ENCODE peak calls at places on chromosomes 11 and 22, in ten cellular contexts. K is H54; M is activated B cell treated with CpG ODN at 0.5 μM for 24 hours; R is activated CD8-positive, alpha-beta memory T cell treated with anti-CD3 and anti-CD28 coated beads for 1 hour; Z is MV-4-11; L is caudate nucleus; O is C1 segment of cervical spinal cord; B is tibial artery; W is MCF 10A; F is smooth muscle cell of the brain vasculature. T is an unnamed sample.
A peak's percentile ranks its signal among the peaks of the same experiment; 100 is the strongest.

GRCh38 chr11:126157326-126158030 is 54.0 kb downstream of the RPUSD4 start:
- DNase-seq in L (no peak), W (no peak), M (no peak), Z (peak; percentile 78), F (no peak), K (no peak), O (no peak), B (no peak), R (no peak), T (no peak)

GRCh38 chr11:3087821-3088800 is 30.9 kb upstream of the CARS1 start:
- DNase-seq in W (peak; percentile 51), O (no peak), K (peak; percentile 77), R (no peak), F (no peak), M (no peak), B (no peak), L (no peak), Z (no peak), T (no peak)

GRCh38 chr11:107840120-107840479 is 18.5 kb downstream of the SLC35F2 start:
- DNase-seq in K (no peak), Z (no peak), W (peak; percentile 86), L (no peak), B (peak; percentile 48), M (no peak), R (no peak), O (peak; percentile 20), F (no peak), T (no peak)

GRCh38 chr22:27983361-27983791 is 64.3 kb upstream of the PITPNB start:
- DNase-seq in F (no peak), K (no peak), W (no peak), Z (no peak), L (no peak), R (no peak), O (no peak), B (peak; percentile 16), M (no peak), T (no peak)

GRCh38 chr11:11532574-11532973 is 89.2 kb downstream of the GALNT18 start:
- DNase-seq in K (no peak), B (no peak), W (no peak), R (no peak), M (no peak), O (no peak), F (peak; percentile 15), Z (no peak), L (no peak), T (peak; percentile 5)

GRCh38 chr11:108498046-108498815 is at the start of gene POGLUT3:
- DNase-seq in M (peak; percentile 47), Z (peak; percentile 55), B (peak; percentile 48), W (peak; percentile 21), K (peak; percentile 45), O (peak; percentile 41), F (peak; percentile 21), L (peak; percentile 23), R (no peak), T (peak; percentile 38)

GRCh38 chr11:92852946-92853345 is 116.5 kb upstream of the MTNR1B start:
- DNase-seq in M (no peak), R (no peak), W (peak; percentile 91), L (no peak), K (no peak), Z (no peak), B (no peak), F (no peak), O (no peak), T (no peak)

GRCh38 chr22:23714596-23715588 is 24.1 kb downstream of the RGL4 start:
- DNase-seq in W (no peak), F (no peak), L (no peak), B (no peak), R (no peak), K (no peak), M (no peak), O (no peak), Z (no peak), T (no peak)

GRCh38 chr11:121890377-121890776 is 225.6 kb downstream of the BLID start:
- DNase-seq in F (peak; percentile 31), B (no peak), W (peak; percentile 84), M (no peak), O (no peak), R (no peak), Z (peak; percentile 11), K (no peak), L (no peak), T (peak; percentile 73)

GRCh38 chr11:68682531-68682931 is 1.8 kb upstream of the GAL start:
- DNase-seq in W (no peak), B (no peak), F (no peak), O (no peak), K (no peak), L (no peak), R (no peak), M (no peak), Z (no peak), T (no peak)

GRCh38 chr22:31083923-31084810 is 3.0 kb downstream of the SMTN start:
- DNase-seq in O (no peak), W (no peak), K (no peak), F (no peak), M (no peak), L (no peak), B (no peak), Z (no peak), R (no peak), T (no peak)

GRCh38 chr22:32815059-32815458 is 13.6 kb downstream of the TIMP3 start:
- DNase-seq in M (no peak), K (no peak), F (no peak), W (no peak), R (no peak), Z (no peak), B (no peak), L (no peak), O (no peak), T (no peak)

GRCh38 chr11:94749367-94749766 is 18.8 kb upstream of the AMOTL1 start:
- DNase-seq in M (no peak), Z (no peak), B (no peak), F (no peak), O (no peak), W (peak; percentile 90), L (no peak), K (no peak), R (no peak), T (no peak)

GRCh38 chr11:120514541-120515121 is 3.1 kb downstream of the GRIK4 start:
- DNase-seq in R (no peak), Z (no peak), L (no peak), O (no peak), M (no peak), W (no peak), F (no peak), K (no peak), B (no peak), T (no peak)

GRCh38 chr11:14422052-14422813 is 63.2 kb upstream of the RRAS2 start:
- DNase-seq in K (peak; percentile 78), B (peak; percentile 80), L (no peak), W (peak; percentile 91), M (no peak), R (no peak), O (peak; percentile 4), Z (no peak), F (peak; percentile 88), T (peak; percentile 100)

GRCh38 chr11:120613264-120614226 is 102.0 kb downstream of the GRIK4 start:
- DNase-seq in W (no peak), L (no peak), K (no peak), B (no peak), M (no peak), F (no peak), R (no peak), O (no peak), Z (peak; percentile 27), T (no peak)

GRCh38 chr11:77557553-77557952 is 32.2 kb upstream of the AQP11 start:
- DNase-seq in M (no peak), K (no peak), L (no peak), W (peak; percentile 27), F (no peak), Z (peak; percentile 19), R (no peak), O (no peak), B (no peak), T (no peak)

GRCh38 chr11:1400168-1401000 is 10.7 kb downstream of the BRSK2 start:
- DNase-seq in F (no peak), K (no peak), R (no peak), L (no peak), W (no peak), Z (no peak), M (no peak), B (no peak), O (no peak), T (no peak)

GRCh38 chr11:125166347-125166841 is 1.8 kb downstream of the PKNOX2 start:
- DNase-seq in F (no peak), W (no peak), L (no peak), R (no peak), Z (no peak), M (no peak), O (no peak), K (no peak), B (peak; percentile 40), T (peak; percentile 30)

GRCh38 chr11:1084561-1085439 is 10.1 kb downstream of the MUC2 start:
- DNase-seq in Z (no peak), R (no peak), L (no peak), M (no peak), K (no peak), W (peak; percentile 63), O (no peak), F (no peak), B (no peak), T (no peak)

GRCh38 chr22:20606041-20606783 is 98.8 kb downstream of the MED15 start:
- DNase-seq in M (peak; percentile 41), W (peak; percentile 86), B (no peak), Z (peak; percentile 30), K (peak; percentile 41), L (peak; percentile 3), F (no peak), R (peak; percentile 46), O (no peak), T (peak; percentile 65)

GRCh38 chr11:104772806-104773241 is 125.4 kb downstream of the CASP12 start:
- DNase-seq in M (no peak), K (peak; percentile 13), B (no peak), W (peak; percentile 70), Z (peak; percentile 31), O (no peak), F (peak; percentile 37), L (no peak), R (no peak), T (peak; percentile 94)

GRCh38 chr11:74702383-74703007 is 28.7 kb downstream of the CHRDL2 start:
- DNase-seq in L (peak; percentile 26), Z (peak; percentile 46), R (peak; percentile 13), O (peak; percentile 38), F (peak; percentile 37), B (peak; percentile 65), W (peak; percentile 78), K (peak; percentile 76), M (peak; percentile 20), T (peak; percentile 68)

GRCh38 chr11:28040384-28040783 is 67.6 kb downstream of the KIF18A start:
- DNase-seq in O (no peak), W (no peak), K (no peak), F (no peak), R (no peak), B (no peak), Z (no peak), L (no peak), M (no peak), T (no peak)

GRCh38 chr11:117205211-117205818 is 6.1 kb downstream of the TAGLN start:
- DNase-seq in M (no peak), W (no peak), F (no peak), R (no peak), O (no peak), L (no peak), K (no peak), B (no peak), Z (no peak), T (no peak)

GRCh38 chr11:107359701-107360100 is 97.9 kb downstream of the CWF19L2 start:
- DNase-seq in B (no peak), F (no peak), K (no peak), Z (no peak), W (no peak), L (no peak), M (no peak), O (no peak), R (no peak), T (peak; percentile 36)

GRCh38 chr11:66619080-66619554 is 2.7 kb downstream of the RBM14 start:
- DNase-seq in M (no peak), B (no peak), O (no peak), F (no peak), L (no peak), Z (peak; percentile 95), W (peak; percentile 83), K (no peak), R (no peak), T (peak; percentile 88)

GRCh38 chr11:76656571-76657081 is 13.9 kb downstream of the LRRC32 start:
- DNase-seq in M (peak; percentile 12), R (no peak), F (no peak), L (no peak), Z (no peak), O (no peak), W (no peak), K (no peak), B (peak; percentile 24), T (no peak)